ENCODE peak calls at places on chromosome 11, in eight cellular contexts. I is mesothelial cell of epicardium; H is MM.1S; S is SW480; V is Ammon's horn; C is HTR-8/SVneo; G is stimulated activated CD4-positive, alpha-beta T cell treated with anti-CD3 and anti-CD28 coated beads, Interleukin-1b, Interleukin-23, amount 100 ng/mL, for 24 hours; X is posterior vena cava. A is an unnamed sample.

GRCh38 chr11:126338346-126339055 is 17.0 kb upstream of the ST3GAL4 start:
- DNase-seq in V (no peak), H (no peak), X (peak), S (no peak), C (no peak), I (no peak), G (no peak), A (no peak)

GRCh38 chr11:95074806-95075563 is 8.3 kb downstream of the SRSF8 start:
- DNase-seq in C (no peak), V (no peak), X (no peak), I (no peak), G (no peak), H (no peak), S (no peak), A (no peak)

GRCh38 chr11:46711288-46711687 is 7.7 kb upstream of the F2 start:
- DNase-seq in H (no peak), X (no peak), S (no peak), G (no peak), V (no peak), I (no peak), C (no peak), A (no peak)

GRCh38 chr11:46499821-46500220 is 94.0 kb downstream of the AMBRA1 start:
- DNase-seq in G (no peak), I (no peak), X (no peak), H (no peak), S (no peak), V (no peak), C (no peak), A (no peak)

GRCh38 chr11:113519989-113520613 is 44.9 kb upstream of the DRD2 start:
- DNase-seq in S (no peak), I (no peak), G (no peak), V (no peak), C (no peak), H (no peak), X (no peak), A (no peak)

GRCh38 chr11:45176996-45177395 is 30.6 kb downstream of the PRDM11 start:
- DNase-seq in H (no peak), S (no peak), I (no peak), C (no peak), V (peak), G (no peak), X (peak), A (no peak)

GRCh38 chr11:45373506-45373905 is 87.4 kb upstream of the SYT13 start:
- DNase-seq in V (no peak), C (no peak), I (no peak), X (no peak), G (no peak), S (no peak), H (no peak), A (no peak)

GRCh38 chr11:14655435-14655834 is 11.8 kb downstream of the PDE3B start:
- DNase-seq in V (no peak), S (no peak), G (no peak), X (no peak), C (no peak), H (no peak), I (no peak), A (no peak)

GRCh38 chr11:90310210-90310609 is 87.4 kb upstream of the CHORDC1 start:
- DNase-seq in X (no peak), S (no peak), G (no peak), V (no peak), I (no peak), H (no peak), C (no peak), A (no peak)

GRCh38 chr11:75800136-75800675 is 14.8 kb upstream of the UVRAG start:
- DNase-seq in G (no peak), X (peak), C (no peak), S (no peak), H (no peak), I (no peak), V (no peak), A (no peak)

GRCh38 chr11:70066136-70066520 is 12.0 kb upstream of the ANO1 start:
- DNase-seq in V (no peak), S (no peak), H (no peak), G (no peak), I (peak), X (no peak), C (no peak), A (no peak)

GRCh38 chr11:116687458-116688201 is 85.2 kb downstream of the BUD13 start:
- DNase-seq in I (no peak), C (no peak), X (peak), S (peak), V (no peak), H (no peak), G (no peak), A (no peak)

A was measured in glomerular endothelial cell.